ENCODE peak calls at places on chromosomes 2 and 18, in nine cellular contexts. D, I, R, H, S, Y, X, P and G are unnamed samples.

GRCh38 chr2:206232287-206233035 is 42.0 kb upstream of the ZDBF2 start:
- ATAC-seq in D (peak; percentile 6), I (no peak), R (no peak), H (no peak), S (no peak), Y (no peak), X (no peak), P (no peak), G (no peak)

GRCh38 chr2:2682700-2683342 is 351.7 kb upstream of the MYT1L start:
- ATAC-seq in D (no peak), I (no peak), R (no peak), H (no peak), S (no peak), Y (no peak), X (no peak), P (no peak), G (no peak)

GRCh38 chr2:162232027-162232426 is 11.2 kb downstream of the FAP start:
- ATAC-seq in D (no peak), I (no peak), R (no peak), H (no peak), S (no peak), Y (no peak), X (no peak), P (no peak), G (peak; percentile 59)

GRCh38 chr18:21735452-21736015 is 5.1 kb upstream of the MIB1 start:
- ATAC-seq in D (no peak), I (peak; percentile 12), R (no peak), H (peak; percentile 23), S (peak; percentile 42), Y (no peak), X (no peak), P (peak; percentile 14), G (peak; percentile 55)

GRCh38 chr18:33022370-33022769 is 249.5 kb upstream of the KLHL14 start:
- ATAC-seq in D (no peak), I (no peak), R (no peak), H (no peak), S (no peak), Y (no peak), X (no peak), P (no peak), G (no peak)

GRCh38 chr2:160687629-160688028 is 194.0 kb upstream of the RBMS1 start:
- ATAC-seq in D (no peak), I (no peak), R (no peak), H (no peak), S (no peak), Y (no peak), X (no peak), P (peak; percentile 44), G (no peak)

GRCh38 chr2:219724628-219725027 is 97.2 kb downstream of the SLC4A3 start:
- ATAC-seq in D (peak; percentile 28), I (peak; percentile 89), R (peak; percentile 22), H (no peak), S (no peak), Y (peak; percentile 66), X (no peak), P (no peak), G (no peak)

GRCh38 chr2:173940208-173941020 is 24.8 kb downstream of the SP3 start:
- ATAC-seq in D (no peak), I (no peak), R (no peak), H (no peak), S (no peak), Y (no peak), X (no peak), P (no peak), G (no peak)

GRCh38 chr2:71379086-71379485 is 47.5 kb downstream of the ZNF638 start:
- ATAC-seq in D (peak; percentile 72), I (peak; percentile 87), R (no peak), H (no peak), S (no peak), Y (peak; percentile 62), X (no peak), P (peak; percentile 47), G (peak; percentile 48)